ENCODE peak calls at places on chromosomes 4 and X, in four cellular contexts. K, R, U and J are unnamed samples.

GRCh38 chrX:40772290-40772689 is 36.9 kb upstream of the MED14 start:
- DNase-seq in K (no peak), R (no peak), U (no peak), J (no peak)

GRCh38 chr4:25862411-25863346 is at the start of gene SEL1L3:
- DNase-seq in K (no peak), R (peak; percentile 28), U (no peak), J (peak; percentile 80)

GRCh38 chr4:13905543-13905942 is 278.0 kb upstream of the BOD1L1 start:
- DNase-seq in K (no peak), R (no peak), U (no peak), J (no peak)

GRCh38 chr4:83536649-83537352 is 893 bp downstream of the GPAT3 start:
- DNase-seq in K (no peak), R (no peak), U (no peak), J (peak; percentile 17)

GRCh38 chrX:13008189-13008533 is 33.3 kb downstream of the TMSB4X start:
- DNase-seq in K (no peak), R (no peak), U (no peak), J (no peak)

GRCh38 chr4:143482753-143483362 is 30.6 kb upstream of the SMARCA5 start:
- DNase-seq in K (peak; percentile 16), R (peak; percentile 21), U (no peak), J (peak; percentile 44)

GRCh38 chr4:152283806-152284470 is 252.0 kb downstream of the FBXW7 start:
- DNase-seq in K (no peak), R (no peak), U (no peak), J (no peak)

GRCh38 chr4:42568610-42569207 is 88.2 kb downstream of the ATP8A1 start:
- DNase-seq in K (peak; percentile 68), R (peak; percentile 60), U (peak; percentile 81), J (peak; percentile 63)

GRCh38 chr4:6142511-6142910 is 57.8 kb downstream of the JAKMIP1 start:
- DNase-seq in K (no peak), R (no peak), U (no peak), J (no peak)

GRCh38 chr4:122810669-122811068 is 16.0 kb upstream of the FGF2 start:
- DNase-seq in K (no peak), R (no peak), U (no peak), J (no peak)

GRCh38 chr4:37157403-37158167 is 87.0 kb upstream of the NWD2 start:
- DNase-seq in K (peak; percentile 88), R (no peak), U (no peak), J (no peak)

GRCh38 chr4:119244344-119244743 is 31.8 kb downstream of the USP53 start:
- DNase-seq in K (no peak), R (no peak), U (no peak), J (no peak)

GRCh38 chr4:82519072-82519471 is 42.7 kb downstream of the TMEM150C start:
- DNase-seq in K (no peak), R (no peak), U (no peak), J (no peak)

GRCh38 chrX:7314425-7314824 is 166.5 kb upstream of the PUDP start:
- DNase-seq in K (no peak), R (no peak), U (no peak), J (no peak)

GRCh38 chr4:57249083-57249482 is 138.9 kb upstream of the IGFBP7 start:
- DNase-seq in K (no peak), R (no peak), U (no peak), J (no peak)

GRCh38 chr4:76597423-76597979 is 162.5 kb downstream of the SHROOM3 start:
- DNase-seq in K (no peak), R (no peak), U (no peak), J (no peak)

GRCh38 chr4:174524242-174524641 is 2.0 kb upstream of the HPGD start:
- DNase-seq in K (no peak), R (no peak), U (no peak), J (no peak)

GRCh38 chr4:122744229-122744628 is 11.7 kb downstream of the BBS12 start:
- DNase-seq in K (no peak), R (no peak), U (no peak), J (no peak)

GRCh38 chrX:11341274-11342256 is 48.4 kb downstream of the AMELX start:
- DNase-seq in K (no peak), R (no peak), U (no peak), J (no peak)

GRCh38 chr4:99808260-99808857 is 8.3 kb upstream of the DAPP1 start:
- DNase-seq in K (peak; percentile 28), R (peak; percentile 45), U (peak; percentile 59), J (no peak)

GRCh38 chrX:109890910-109891502 is 111.9 kb upstream of the TMEM164 start:
- DNase-seq in K (peak; percentile 36), R (peak; percentile 55), U (peak; percentile 59), J (peak; percentile 22)

GRCh38 chrX:8018916-8019315 is 91.7 kb upstream of the PNPLA4 start:
- DNase-seq in K (no peak), R (no peak), U (no peak), J (no peak)

GRCh38 chrX:132887569-132887968 is 70.9 kb downstream of the HS6ST2 start:
- DNase-seq in K (no peak), R (no peak), U (no peak), J (no peak)

GRCh38 chr4:122963222-122963621 is 40.8 kb upstream of the NUDT6 start:
- DNase-seq in K (no peak), R (no peak), U (no peak), J (no peak)